ENCODE peak calls at places on chromosomes 4 and X, in four cellular contexts. One of them, this sample, is unnamed.

GRCh38 chrX:76109654-76110053 is 63.2 kb upstream of the PBDC1 start:
- DNase-seq in NCI-H1092: no peak
- DNase-seq in COR-L47: no peak
- DNase-seq in effector CD4-positive, alpha-beta T cell: no peak
- DNase-seq in this sample: no peak

GRCh38 chr4:21792736-21793135 is 155.8 kb downstream of the KCNIP4 start:
- DNase-seq in NCI-H1092: no peak
- DNase-seq in COR-L47: no peak
- DNase-seq in effector CD4-positive, alpha-beta T cell: no peak
- DNase-seq in this sample: no peak

GRCh38 chr4:90982787-90983186 is 855.6 kb downstream of the CCSER1 start:
- DNase-seq in NCI-H1092: no peak
- DNase-seq in COR-L47: no peak
- DNase-seq in effector CD4-positive, alpha-beta T cell: no peak
- DNase-seq in this sample: no peak

GRCh38 chrX:80578518-80579105 is 158.4 kb downstream of the TENT5D start:
- DNase-seq in NCI-H1092: no peak
- DNase-seq in COR-L47: no peak
- DNase-seq in effector CD4-positive, alpha-beta T cell: no peak
- DNase-seq in this sample: no peak

GRCh38 chr4:22962186-22962786 is 269.5 kb downstream of the GBA3 start:
- DNase-seq in NCI-H1092: peak; percentile 3
- DNase-seq in COR-L47: peak; percentile 45
- DNase-seq in effector CD4-positive, alpha-beta T cell: no peak
- DNase-seq in this sample: no peak

GRCh38 chr4:166816901-166817300 is 417.4 kb downstream of the SPOCK3 start:
- DNase-seq in NCI-H1092: no peak
- DNase-seq in COR-L47: peak; percentile 53
- DNase-seq in effector CD4-positive, alpha-beta T cell: no peak
- DNase-seq in this sample: no peak

GRCh38 chr4:40473578-40474388 is 138.7 kb downstream of the CHRNA9 start:
- DNase-seq in NCI-H1092: no peak
- DNase-seq in COR-L47: no peak
- DNase-seq in effector CD4-positive, alpha-beta T cell: no peak
- DNase-seq in this sample: no peak

GRCh38 chrX:635428-636192 is 5.0 kb downstream of the SHOX start:
- DNase-seq in NCI-H1092: no peak
- DNase-seq in COR-L47: no peak
- DNase-seq in effector CD4-positive, alpha-beta T cell: no peak
- DNase-seq in this sample: no peak

GRCh38 chr4:102586644-102587021 is 85.5 kb downstream of the NFKB1 start:
- DNase-seq in NCI-H1092: no peak
- DNase-seq in COR-L47: no peak
- DNase-seq in effector CD4-positive, alpha-beta T cell: no peak
- DNase-seq in this sample: no peak

GRCh38 chr4:42855779-42856178 is 36.7 kb upstream of the GRXCR1 start:
- DNase-seq in NCI-H1092: no peak
- DNase-seq in COR-L47: no peak
- DNase-seq in effector CD4-positive, alpha-beta T cell: no peak
- DNase-seq in this sample: no peak

GRCh38 chrX:63475200-63475599 is 124.1 kb upstream of the SPIN4 start:
- DNase-seq in NCI-H1092: no peak
- DNase-seq in COR-L47: no peak
- DNase-seq in effector CD4-positive, alpha-beta T cell: no peak
- DNase-seq in this sample: no peak

GRCh38 chr4:153509724-153510123 is 43.6 kb downstream of the TMEM131L start:
- DNase-seq in NCI-H1092: no peak
- DNase-seq in COR-L47: no peak
- DNase-seq in effector CD4-positive, alpha-beta T cell: no peak
- DNase-seq in this sample: no peak

GRCh38 chr4:81081156-81081555 is 50.6 kb downstream of the BMP3 start:
- DNase-seq in NCI-H1092: no peak
- DNase-seq in COR-L47: no peak
- DNase-seq in effector CD4-positive, alpha-beta T cell: no peak
- DNase-seq in this sample: no peak

GRCh38 chr4:56026596-56026995 is 77.9 kb downstream of the CEP135 start:
- DNase-seq in NCI-H1092: no peak
- DNase-seq in COR-L47: no peak
- DNase-seq in effector CD4-positive, alpha-beta T cell: no peak
- DNase-seq in this sample: no peak

GRCh38 chr4:158796370-158797140 is 27.7 kb downstream of the FNIP2 start:
- DNase-seq in NCI-H1092: no peak
- DNase-seq in COR-L47: no peak
- DNase-seq in effector CD4-positive, alpha-beta T cell: no peak
- DNase-seq in this sample: no peak

GRCh38 chrX:66633541-66633940 is 5.3 kb downstream of the EDA2R start:
- DNase-seq in NCI-H1092: no peak
- DNase-seq in COR-L47: no peak
- DNase-seq in effector CD4-positive, alpha-beta T cell: no peak
- DNase-seq in this sample: no peak

GRCh38 chr4:130336585-130337217 is 1240.7 kb downstream of the C4orf33 start:
- DNase-seq in NCI-H1092: peak; percentile 17
- DNase-seq in COR-L47: peak; percentile 3
- DNase-seq in effector CD4-positive, alpha-beta T cell: no peak
- DNase-seq in this sample: no peak

GRCh38 chr4:21097026-21097425 is 396.8 kb downstream of the PACRGL start:
- DNase-seq in NCI-H1092: no peak
- DNase-seq in COR-L47: no peak
- DNase-seq in effector CD4-positive, alpha-beta T cell: no peak
- DNase-seq in this sample: no peak

GRCh38 chr4:17468638-17469221 is 43.2 kb downstream of the QDPR start:
- DNase-seq in NCI-H1092: no peak
- DNase-seq in COR-L47: peak; percentile 36
- DNase-seq in effector CD4-positive, alpha-beta T cell: no peak
- DNase-seq in this sample: no peak

GRCh38 chrX:73615022-73615421 is 52.0 kb downstream of the CHIC1 start:
- DNase-seq in NCI-H1092: no peak
- DNase-seq in COR-L47: no peak
- DNase-seq in effector CD4-positive, alpha-beta T cell: no peak
- DNase-seq in this sample: no peak

GRCh38 chr4:94168321-94168720 is 39.3 kb upstream of the SMARCAD1 start:
- DNase-seq in NCI-H1092: no peak
- DNase-seq in COR-L47: no peak
- DNase-seq in effector CD4-positive, alpha-beta T cell: no peak
- DNase-seq in this sample: no peak

GRCh38 chrX:10859353-10859752 is 239.0 kb upstream of the MID1 start:
- DNase-seq in NCI-H1092: no peak
- DNase-seq in COR-L47: no peak
- DNase-seq in effector CD4-positive, alpha-beta T cell: no peak
- DNase-seq in this sample: no peak

GRCh38 chr4:149522031-149522430 is 293.6 kb downstream of the IQCM start:
- DNase-seq in NCI-H1092: no peak
- DNase-seq in COR-L47: no peak
- DNase-seq in effector CD4-positive, alpha-beta T cell: no peak
- DNase-seq in this sample: no peak

GRCh38 chr4:6324999-6325790 is 55.5 kb downstream of the WFS1 start:
- DNase-seq in NCI-H1092: no peak
- DNase-seq in COR-L47: no peak
- DNase-seq in effector CD4-positive, alpha-beta T cell: no peak
- DNase-seq in this sample: no peak

GRCh38 chr4:86493460-86493859 is 100.7 kb upstream of the PTPN13 start:
- DNase-seq in NCI-H1092: no peak
- DNase-seq in COR-L47: no peak
- DNase-seq in effector CD4-positive, alpha-beta T cell: no peak
- DNase-seq in this sample: no peak

GRCh38 chrX:110136136-110136535 is 133.2 kb downstream of the TMEM164 start:
- DNase-seq in NCI-H1092: no peak
- DNase-seq in COR-L47: no peak
- DNase-seq in effector CD4-positive, alpha-beta T cell: no peak
- DNase-seq in this sample: no peak

GRCh38 chr4:10160280-10160856 is 43.8 kb upstream of the WDR1 start:
- DNase-seq in NCI-H1092: no peak
- DNase-seq in COR-L47: no peak
- DNase-seq in effector CD4-positive, alpha-beta T cell: no peak
- DNase-seq in this sample: no peak

GRCh38 chr4:98873059-98873458 is 55.9 kb downstream of the EIF4E start:
- DNase-seq in NCI-H1092: no peak
- DNase-seq in COR-L47: no peak
- DNase-seq in effector CD4-positive, alpha-beta T cell: no peak
- DNase-seq in this sample: no peak

GRCh38 chr4:740656-741282 is 35.1 kb downstream of the PCGF3 start:
- DNase-seq in NCI-H1092: no peak
- DNase-seq in COR-L47: no peak
- DNase-seq in effector CD4-positive, alpha-beta T cell: no peak
- DNase-seq in this sample: no peak

GRCh38 chr4:36651253-36651652 is 369.8 kb downstream of the DTHD1 start:
- DNase-seq in NCI-H1092: no peak
- DNase-seq in COR-L47: no peak
- DNase-seq in effector CD4-positive, alpha-beta T cell: no peak
- DNase-seq in this sample: no peak

GRCh38 chr4:8274772-8275241 is 5.3 kb downstream of the HTRA3 start:
- DNase-seq in NCI-H1092: peak; percentile 62
- DNase-seq in COR-L47: no peak
- DNase-seq in effector CD4-positive, alpha-beta T cell: no peak
- DNase-seq in this sample: no peak

GRCh38 chrX:16138108-16138427 is 14.7 kb downstream of the GRPR start:
- DNase-seq in NCI-H1092: no peak
- DNase-seq in COR-L47: no peak
- DNase-seq in effector CD4-positive, alpha-beta T cell: no peak
- DNase-seq in this sample: no peak